ENCODE peak calls at places on chromosomes 1 and 21, in eight cellular contexts. X is neural crest cell; U is stimulated activated CD4-positive, alpha-beta T cell treated with anti-CD3 and anti-CD28 coated beads, TNF-alpha, amount 100 ng/mL, for 48 hours; N is caudate nucleus; C is activated B cell treated with CpG ODN at 0.5 μM for 24 hours; Q is NAMALWA; H is amniotic stem cell; Y is effector CD4-positive, alpha-beta T cell. M is an unnamed sample.

GRCh38 chr1:98706173-98706848 is 44.8 kb downstream of the SNX7 start:
- DNase-seq in C (no peak), H (no peak), N (no peak), U (no peak), Q (no peak), X (no peak), Y (no peak), M (no peak)

GRCh38 chr1:36576677-36577076 is 94.0 kb upstream of the CSF3R start:
- DNase-seq in C (no peak), Q (no peak), X (no peak), Y (no peak), N (no peak), H (no peak), U (no peak), M (no peak)

GRCh38 chr21:19864456-19864855 is 1133.8 kb upstream of the NCAM2 start:
- DNase-seq in N (no peak), Q (no peak), U (no peak), Y (no peak), X (no peak), H (no peak), C (no peak), M (no peak)

GRCh38 chr1:35568975-35569395 is 4.1 kb upstream of the TFAP2E start:
- DNase-seq in H (peak), N (peak), C (no peak), U (no peak), Y (peak), X (peak), Q (peak), M (peak)

GRCh38 chr1:208203848-208204609 is 40.2 kb downstream of the PLXNA2 start:
- DNase-seq in X (no peak), Q (no peak), H (no peak), U (no peak), N (no peak), C (no peak), Y (no peak), M (no peak)

GRCh38 chr21:36550761-36551160 is 70.8 kb upstream of the CLDN14 start:
- DNase-seq in X (no peak), N (no peak), C (no peak), H (no peak), Y (no peak), U (no peak), Q (no peak), M (no peak)

GRCh38 chr1:6603851-6604558 is 1.3 kb upstream of the KLHL21 start:
- DNase-seq in X (no peak), Q (no peak), C (no peak), N (peak), H (no peak), U (no peak), Y (no peak), M (peak)

GRCh38 chr1:40438391-40439015 is 11.8 kb upstream of the ZFP69B start:
- DNase-seq in H (no peak), Y (no peak), N (no peak), C (no peak), Q (peak), X (peak), U (no peak), M (peak)

GRCh38 chr1:6785721-6786505 is 659 bp downstream of the CAMTA1 start:
- DNase-seq in Y (peak), C (peak), X (peak), U (peak), H (no peak), N (no peak), Q (peak), M (peak)

GRCh38 chr21:44899768-44900558 is 20.7 kb downstream of the ITGB2 start:
- DNase-seq in N (no peak), C (no peak), X (no peak), Q (no peak), U (no peak), Y (no peak), H (no peak), M (no peak)

GRCh38 chr1:160578694-160579191 is 553 bp downstream of the CD84 start:
- DNase-seq in Q (no peak), U (no peak), Y (no peak), N (no peak), X (no peak), C (no peak), H (no peak), M (no peak)

GRCh38 chr1:41369531-41369930 is 8.3 kb downstream of the FOXO6 start:
- DNase-seq in U (no peak), H (no peak), N (no peak), C (no peak), Q (no peak), Y (no peak), X (no peak), M (no peak)

GRCh38 chr1:94804442-94804837 is 15.7 kb upstream of the SLC44A3 start:
- DNase-seq in Q (no peak), N (no peak), Y (no peak), C (no peak), X (no peak), H (no peak), U (no peak), M (no peak)

GRCh38 chr1:234973426-234974250 is 155.0 kb downstream of the TOMM20 start:
- DNase-seq in C (no peak), X (no peak), H (no peak), Y (no peak), U (no peak), Q (no peak), N (no peak), M (peak)

GRCh38 chr1:232355162-232356006 is 274.5 kb downstream of the SIPA1L2 start:
- DNase-seq in U (no peak), Y (no peak), C (no peak), H (no peak), N (no peak), Q (no peak), X (no peak), M (no peak)

GRCh38 chr1:2821970-2822620 is 20.6 kb upstream of the TTC34 start:
- DNase-seq in Y (no peak), X (no peak), Q (peak), N (peak), H (no peak), C (no peak), U (peak), M (peak)

GRCh38 chr1:192802406-192802805 is 6.4 kb upstream of the RGS2 start:
- DNase-seq in X (no peak), C (no peak), Y (no peak), Q (no peak), U (no peak), N (no peak), H (no peak), M (no peak)